ENCODE peak calls at places on chromosomes 6 and 20, in five cellular contexts. A, L, Y, Z and R are unnamed samples.

GRCh38 chr6:56145616-56146015 is 101.8 kb downstream of the COL21A1 start:
- DNase-seq in A (no peak), Y (no peak), Z (no peak), L (no peak), R (no peak)

GRCh38 chr20:4490595-4491280 is 231.0 kb upstream of the PRND start:
- DNase-seq in Y (no peak), A (no peak), L (no peak), Z (no peak), R (no peak)

GRCh38 chr6:56845027-56845426 is 109.9 kb upstream of the BEND6 start:
- DNase-seq in L (no peak), A (no peak), Y (no peak), Z (no peak), R (no peak)

GRCh38 chr6:10482636-10483257 is 38.4 kb upstream of the GCNT2 start:
- DNase-seq in Z (no peak), L (no peak), A (no peak), Y (no peak), R (no peak)

GRCh38 chr6:47352966-47353365 is 43.3 kb upstream of the TNFRSF21 start:
- DNase-seq in L (no peak), Y (no peak), Z (no peak), A (no peak), R (no peak)

GRCh38 chr6:113380591-113380990 is 476.6 kb upstream of the MARCKS start:
- DNase-seq in L (no peak), Y (no peak), A (no peak), Z (no peak), R (no peak)

GRCh38 chr6:131688286-131688685 is 12.9 kb downstream of the OR2A4 start:
- DNase-seq in Y (no peak), L (no peak), A (no peak), Z (no peak), R (no peak)

GRCh38 chr6:12472601-12473038 is 182.5 kb downstream of the EDN1 start:
- DNase-seq in L (no peak), Z (peak; percentile 68), A (no peak), Y (no peak), R (no peak)

GRCh38 chr6:31462026-31462963 is 35.6 kb upstream of the MICB start:
- DNase-seq in L (no peak), Z (no peak), Y (no peak), A (no peak), R (no peak)

GRCh38 chr20:49540696-49541435 is 27.1 kb downstream of the PTGIS start:
- DNase-seq in A (no peak), L (no peak), Y (no peak), Z (no peak), R (no peak)

GRCh38 chr6:104771258-104771832 is 88.4 kb downstream of the HACE1 start:
- DNase-seq in Y (peak; percentile 13), Z (peak; percentile 10), A (no peak), L (no peak), R (no peak)

GRCh38 chr20:45972500-45973183 is 639 bp upstream of the ZNF335 start:
- DNase-seq in L (peak; percentile 92), A (no peak), Y (peak; percentile 97), Z (no peak), R (peak; percentile 93)

GRCh38 chr6:119034827-119035458 is 43.5 kb downstream of the FAM184A start:
- DNase-seq in Z (peak; percentile 7), A (no peak), L (no peak), Y (no peak), R (no peak)

GRCh38 chr6:106964954-106965353 is 9.6 kb downstream of the CD24 start:
- DNase-seq in A (no peak), Z (no peak), Y (no peak), L (no peak), R (no peak)

GRCh38 chr6:51934098-51934497 is 153.3 kb downstream of the PKHD1 start:
- DNase-seq in L (no peak), Y (peak; percentile 36), A (peak; percentile 41), Z (peak; percentile 24), R (no peak)

GRCh38 chr20:52105045-52105572 is 86.5 kb downstream of the ZFP64 start:
- DNase-seq in Z (no peak), L (no peak), Y (no peak), A (no peak), R (peak; percentile 27)

GRCh38 chr20:6994452-6994851 is 227.0 kb downstream of the BMP2 start:
- DNase-seq in Y (no peak), Z (no peak), A (no peak), L (no peak), R (no peak)

GRCh38 chr20:38889792-38890496 is 36.3 kb upstream of the FAM83D start:
- DNase-seq in Z (no peak), Y (peak; percentile 83), A (no peak), L (no peak), R (no peak)

GRCh38 chr6:6191476-6191875 is 129.0 kb downstream of the F13A1 start:
- DNase-seq in Z (peak; percentile 13), A (no peak), L (no peak), Y (peak; percentile 28), R (no peak)

GRCh38 chr6:87115402-87116135 is 20.7 kb upstream of the CGA start:
- DNase-seq in Z (no peak), L (peak; percentile 11), A (no peak), Y (no peak), R (no peak)

GRCh38 chr6:135722679-135723078 is 128.8 kb upstream of the PDE7B start:
- DNase-seq in L (no peak), A (no peak), Y (no peak), Z (peak; percentile 5), R (no peak)

GRCh38 chr6:167013946-167014345 is 14.7 kb downstream of the CEP43 start:
- DNase-seq in A (no peak), L (no peak), Z (no peak), Y (no peak), R (no peak)

GRCh38 chr20:37397076-37397953 is 51.4 kb downstream of the SRC start:
- DNase-seq in L (no peak), A (peak; percentile 33), Y (peak; percentile 56), Z (peak; percentile 57), R (no peak)

GRCh38 chr6:105755885-105756284 is 330.3 kb upstream of the PRDM1 start:
- DNase-seq in Y (no peak), A (no peak), Z (no peak), L (no peak), R (no peak)

GRCh38 chr6:170222498-170223471 is 68.1 kb downstream of the DLL1 start:
- DNase-seq in Y (no peak), Z (no peak), A (no peak), L (no peak), R (no peak)

GRCh38 chr6:129565331-129565730 is 144.6 kb downstream of the ARHGAP18 start:
- DNase-seq in Y (no peak), A (no peak), L (no peak), Z (no peak), R (no peak)

GRCh38 chr6:113385020-113385431 is 472.1 kb upstream of the MARCKS start:
- DNase-seq in Z (no peak), L (no peak), Y (no peak), A (no peak), R (no peak)

GRCh38 chr20:23123886-23124285 is 37.8 kb upstream of the CD93 start:
- DNase-seq in A (no peak), Y (no peak), Z (no peak), L (no peak), R (no peak)

GRCh38 chr6:158969148-158969547 is 30.9 kb downstream of the RSPH3 start:
- DNase-seq in A (no peak), Z (no peak), Y (no peak), L (no peak), R (no peak)

GRCh38 chr6:105346052-105346451 is 56.8 kb downstream of the PREP start:
- DNase-seq in Y (no peak), A (no peak), Z (peak; percentile 41), L (no peak), R (no peak)

GRCh38 chr6:20952605-20953004 is 418.3 kb downstream of the CDKAL1 start:
- DNase-seq in Y (peak; percentile 4), L (no peak), A (no peak), Z (peak; percentile 29), R (no peak)

GRCh38 chr6:40996591-40997247 is 42.3 kb downstream of the UNC5CL start:
- DNase-seq in L (no peak), Z (peak; percentile 69), A (no peak), Y (peak; percentile 25), R (no peak)

GRCh38 chr20:12394786-12395185 is 477.1 kb downstream of the BTBD3 start:
- DNase-seq in Y (no peak), Z (no peak), L (no peak), A (no peak), R (no peak)

GRCh38 chr6:17455919-17456318 is 62.5 kb downstream of the CAP2 start:
- DNase-seq in L (no peak), Y (no peak), Z (no peak), A (no peak), R (no peak)

GRCh38 chr6:33927551-33927950 is 123.7 kb upstream of the MLN start:
- DNase-seq in A (no peak), L (no peak), Y (no peak), Z (no peak), R (no peak)

GRCh38 chr20:5933802-5934436 is 16.4 kb downstream of the TRMT6 start:
- DNase-seq in Z (peak; percentile 71), Y (peak; percentile 21), A (no peak), L (peak; percentile 18), R (no peak)

GRCh38 chr6:166008441-166009369 is 158.9 kb downstream of the TBXT start:
- DNase-seq in Y (no peak), A (no peak), Z (no peak), L (no peak), R (no peak)

GRCh38 chr20:6053064-6053775 is 640 bp downstream of the LRRN4 start:
- DNase-seq in Z (no peak), Y (no peak), L (no peak), A (no peak), R (no peak)

DNA sequence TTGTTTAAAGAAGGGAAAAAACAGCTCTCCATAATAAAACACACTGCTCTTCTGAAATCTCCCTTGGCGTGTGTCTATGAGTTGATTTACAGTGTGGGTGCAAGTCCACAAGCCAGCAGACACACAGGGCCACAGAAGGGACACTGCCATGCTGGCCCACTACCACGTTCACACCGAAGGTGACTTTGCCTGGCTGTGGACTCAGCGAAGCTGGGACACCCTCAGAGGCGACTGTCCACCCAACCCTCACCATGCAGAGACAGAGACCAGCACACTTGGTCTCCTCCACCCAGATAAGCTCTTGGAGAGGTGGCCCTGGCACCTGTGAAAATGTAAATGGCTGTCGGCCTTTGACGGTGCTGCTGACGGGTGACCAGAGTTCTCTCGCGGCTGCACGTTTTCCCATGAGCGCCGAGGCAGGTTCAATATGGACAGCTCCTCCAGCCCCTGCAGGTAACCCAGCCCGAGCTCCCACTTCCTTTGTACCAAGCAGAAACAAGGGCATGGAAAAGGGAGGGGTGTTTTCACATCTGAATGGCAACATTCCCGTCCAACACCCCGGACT is 78.0 kb downstream of the YTHDF1 start:
- DNase-seq in Y (no peak), Z (no peak), L (no peak), A (no peak), R (no peak)
- TF ChIP-seq TAF1 in Y (no peak), Z (no peak), L (no peak), A (no peak), R (no peak)

GRCh38 chr6:44249082-44249748 is 2.3 kb downstream of the HSP90AB1 start:
- DNase-seq in Z (no peak), Y (no peak), A (no peak), L (no peak), R (no peak)
- TF ChIP-seq POLR2AphosphoS5 in Z (peak; percentile 8), Y (peak; percentile 58), A (peak; percentile 67), L (no peak), R (no peak)

GRCh38 chr6:42782689-42783176 is 881 bp downstream of the BICRAL start:
- DNase-seq in Y (peak; percentile 87), Z (peak; percentile 83), A (no peak), L (peak; percentile 36), R (peak; percentile 48)
- TF ChIP-seq POLR2A in Y (peak; percentile 86), Z (peak; percentile 54), A (peak; percentile 83), L (peak; percentile 53), R (no peak)

GRCh38 chr6:110217255-110217654 is 37.0 kb downstream of the CDC40 start:
- DNase-seq in Y (no peak), L (no peak), A (no peak), Z (no peak), R (no peak)
- TF ChIP-seq TAF1 in Y (no peak), L (no peak), A (no peak), Z (no peak), R (no peak)